ENCODE peak calls at places on chromosome 10, in seven cellular contexts. W, E, O, A, T, V and Z are unnamed samples.

GRCh38 chr10:78236416-78237015 is 202.9 kb downstream of the RPS24 start:
- DNase-seq in E (no peak), T (no peak), O (no peak), V (no peak), A (no peak), W (no peak), Z (no peak)

GRCh38 chr10:92757066-92757716 is 67.4 kb downstream of the HHEX start:
- DNase-seq in W (no peak), E (peak), T (peak), V (peak), A (peak), O (no peak), Z (peak)

GRCh38 chr10:12780634-12781601 is 220.6 kb downstream of the CCDC3 start:
- DNase-seq in T (no peak), E (no peak), O (no peak), V (peak), W (no peak), A (no peak), Z (no peak)

GRCh38 chr10:112624546-112625048 is 177.6 kb downstream of the VTI1A start:
- DNase-seq in V (peak), W (no peak), E (no peak), A (no peak), T (no peak), O (no peak), Z (no peak)

GRCh38 chr10:128150551-128150950 is 24.3 kb upstream of the MKI67 start:
- DNase-seq in A (no peak), V (no peak), W (no peak), O (no peak), T (no peak), E (no peak), Z (no peak)

GRCh38 chr10:45180946-45181439 is 134.4 kb downstream of the OR13A1 start:
- DNase-seq in V (no peak), W (no peak), O (no peak), T (no peak), A (no peak), E (no peak), Z (no peak)

GRCh38 chr10:89134963-89135362 is 72.2 kb downstream of the CH25H start:
- DNase-seq in A (no peak), W (no peak), O (no peak), E (no peak), T (no peak), V (no peak), Z (no peak)

GRCh38 chr10:66180651-66181318 is 745.1 kb upstream of the LRRTM3 start:
- DNase-seq in W (no peak), O (no peak), V (peak), A (peak), T (peak), E (peak), Z (peak)

GRCh38 chr10:526651-527312 is 162.7 kb downstream of the DIP2C start:
- DNase-seq in T (no peak), O (no peak), E (no peak), W (no peak), A (no peak), V (no peak), Z (no peak)

GRCh38 chr10:8721641-8722040 is 667.2 kb downstream of the GATA3 start:
- DNase-seq in A (no peak), T (no peak), O (no peak), E (no peak), W (no peak), V (no peak), Z (no peak)

GRCh38 chr10:68938117-68938516 is 17.9 kb upstream of the DDX21 start:
- DNase-seq in T (no peak), O (no peak), A (no peak), W (no peak), V (peak), E (no peak), Z (no peak)

GRCh38 chr10:50384238-50384637 is 132.9 kb upstream of the ASAH2 start:
- DNase-seq in O (no peak), W (no peak), A (no peak), E (no peak), V (no peak), T (no peak), Z (no peak)

GRCh38 chr10:22683995-22684305 is 30.4 kb downstream of the PIP4K2A start:
- DNase-seq in A (no peak), V (no peak), O (no peak), E (peak), T (no peak), W (no peak), Z (no peak)

GRCh38 chr10:42790835-42791234 is 8.2 kb downstream of the BMS1 start:
- DNase-seq in T (no peak), V (no peak), E (no peak), A (peak), W (no peak), O (no peak), Z (no peak)

GRCh38 chr10:408223-408622 is 273.0 kb downstream of the ZMYND11 start:
- DNase-seq in V (no peak), E (peak), A (peak), O (no peak), W (no peak), T (no peak), Z (no peak)

GRCh38 chr10:78002541-78003284 is 26.6 kb downstream of the POLR3A start:
- DNase-seq in W (no peak), T (no peak), V (no peak), O (no peak), E (no peak), A (no peak), Z (no peak)

GRCh38 chr10:80468002-80468401 is 13.9 kb downstream of the TSPAN14 start:
- DNase-seq in T (no peak), W (no peak), O (peak), A (no peak), E (no peak), V (peak), Z (no peak)

GRCh38 chr10:15259136-15259535 is 90.6 kb upstream of the NMT2 start:
- DNase-seq in T (no peak), A (no peak), O (no peak), E (no peak), W (no peak), V (no peak), Z (no peak)

GRCh38 chr10:93072225-93072712 is 1.4 kb upstream of the CYP26A1 start:
- DNase-seq in T (no peak), W (no peak), E (no peak), A (no peak), V (no peak), O (no peak), Z (no peak)

GRCh38 chr10:72276013-72276387 is 2.3 kb downstream of the DDIT4 start:
- DNase-seq in E (no peak), A (peak), V (peak), O (no peak), W (no peak), T (no peak), Z (no peak)

GRCh38 chr10:65735382-65735781 is 1190.5 kb upstream of the LRRTM3 start:
- DNase-seq in O (no peak), T (no peak), A (no peak), V (no peak), E (no peak), W (no peak), Z (no peak)

GRCh38 chr10:121460733-121461132 is 137.5 kb downstream of the FGFR2 start:
- DNase-seq in A (peak), O (no peak), V (no peak), E (no peak), W (no peak), T (no peak), Z (no peak)

GRCh38 chr10:72274213-72274729 is 547 bp downstream of the DDIT4 start:
- DNase-seq in A (no peak), E (no peak), T (no peak), V (no peak), O (no peak), W (no peak), Z (no peak)

GRCh38 chr10:32237644-32238345 is 109.2 kb downstream of the EPC1 start:
- DNase-seq in V (peak), E (peak), O (no peak), A (peak), T (no peak), W (no peak), Z (no peak)

GRCh38 chr10:23438547-23439451 is at the start of gene OTUD1:
- DNase-seq in W (peak), T (peak), A (peak), O (peak), V (peak), E (peak), Z (peak)

GRCh38 chr10:7507887-7508726 is 97.3 kb upstream of the SFMBT2 start:
- DNase-seq in T (no peak), A (no peak), W (no peak), V (no peak), O (no peak), E (no peak), Z (no peak)

GRCh38 chr10:83489161-83489560 is 650.1 kb upstream of the GHITM start:
- DNase-seq in O (no peak), V (no peak), E (no peak), W (no peak), T (no peak), A (no peak), Z (no peak)

GRCh38 chr10:6204341-6205191 is 1.8 kb downstream of the PFKFB3 start:
- DNase-seq in A (peak), T (no peak), E (peak), O (no peak), W (no peak), V (peak), Z (no peak)

GRCh38 chr10:34808336-34808735 is 6.8 kb downstream of the PARD3 start:
- DNase-seq in E (no peak), A (no peak), W (no peak), O (no peak), T (no peak), V (no peak), Z (no peak)

GRCh38 chr10:114681542-114681941 is 23.5 kb upstream of the ABLIM1 start:
- DNase-seq in V (no peak), W (no peak), A (no peak), T (no peak), E (no peak), O (no peak), Z (peak)

GRCh38 chr10:32139223-32140073 is 83.2 kb upstream of the KIF5B start:
- DNase-seq in O (no peak), E (peak), V (peak), W (no peak), T (no peak), A (peak), Z (peak)

GRCh38 chr10:101066146-101066889 is 4.5 kb downstream of the KAZALD1 start:
- DNase-seq in W (no peak), E (peak), A (peak), V (peak), T (peak), O (peak), Z (no peak)

GRCh38 chr10:60237977-60238376 is 151.7 kb downstream of the ANK3 start:
- DNase-seq in A (peak), V (peak), T (peak), O (no peak), W (no peak), E (no peak), Z (no peak)

GRCh38 chr10:100894589-100895294 is 18.0 kb upstream of the SLF2 start:
- DNase-seq in O (no peak), A (no peak), T (no peak), V (no peak), W (no peak), E (no peak), Z (no peak)

GRCh38 chr10:26534384-26534783 is 96.2 kb downstream of the APBB1IP start:
- DNase-seq in E (no peak), W (no peak), A (no peak), V (no peak), O (no peak), T (no peak), Z (no peak)

GRCh38 chr10:25933653-25934608 is at the start of gene MYO3A:
- DNase-seq in A (no peak), W (no peak), E (no peak), T (peak), O (no peak), V (no peak), Z (no peak)

GRCh38 chr10:21481407-21481806 is 44.1 kb downstream of the SKIDA1 start:
- DNase-seq in V (no peak), E (no peak), W (no peak), O (no peak), T (no peak), A (no peak), Z (no peak)